ENCODE peak calls at places on chromosome 14, in ten cellular contexts. V is stimulated activated CD8-positive, alpha-beta memory T cell treated with anti-CD3 and anti-CD28 coated beads, Interleukin-12 subunit alpha, Interleukin-12 subunit beta, amount 100 ng/mL, for 4 hours; D is SHP77 treated with DMSO at 0.1 percent for 48 hours; O is stimulated activated naive B cell treated with anti-CD40 and anti-IgM and Interleukin-4, amounts not matched to agents 10 μg/mL and 1 μg/mL and 100 μg/mL, for 72 hours; A is CD4-positive, CD25-positive, alpha-beta regulatory T cell; Y is left ventricle myocardium inferior; B is ascending aorta; F is mesenchymal stem cell; K is amniotic stem cell; U is A549. E is an unnamed sample.

GRCh38 chr14:54147285-54147684 is 190.7 kb upstream of the BMP4 start:
- DNase-seq in V (no peak), D (no peak), O (no peak), A (no peak), Y (peak), B (no peak), F (peak), K (peak), U (peak), E (peak)

GRCh38 chr14:100664841-100665425 is 61.8 kb upstream of the DLK1 start:
- DNase-seq in V (no peak), D (no peak), O (no peak), A (no peak), Y (peak), B (no peak), F (no peak), K (no peak), U (no peak), E (no peak)

GRCh38 chr14:90828642-90829487 is 12.6 kb upstream of the TTC7B start:
- DNase-seq in V (no peak), D (no peak), O (no peak), A (peak), Y (no peak), B (no peak), F (peak), K (no peak), U (no peak), E (no peak)

GRCh38 chr14:103057028-103057371 is 349 bp downstream of the CDC42BPB start:
- DNase-seq in V (no peak), D (no peak), O (no peak), A (no peak), Y (peak), B (peak), F (peak), K (no peak), U (no peak), E (no peak)

GRCh38 chr14:53963491-53964227 is 7.0 kb upstream of the BMP4 start:
- DNase-seq in V (no peak), D (no peak), O (no peak), A (no peak), Y (peak), B (peak), F (peak), K (no peak), U (peak), E (no peak)

GRCh38 chr14:68210729-68211299 is 391.2 kb downstream of the RAD51B start:
- DNase-seq in V (peak), D (no peak), O (peak), A (peak), Y (no peak), B (peak), F (peak), K (peak), U (peak), E (peak)

GRCh38 chr14:50667491-50668007 is 557 bp downstream of the SAV1 start:
- DNase-seq in V (no peak), D (no peak), O (no peak), A (peak), Y (no peak), B (peak), F (no peak), K (no peak), U (no peak), E (no peak)

GRCh38 chr14:77653473-77653872 is 37.0 kb upstream of the SPTLC2 start:
- DNase-seq in V (no peak), D (peak), O (no peak), A (no peak), Y (no peak), B (no peak), F (no peak), K (no peak), U (no peak), E (no peak)

GRCh38 chr14:23354990-23355389 is 2.3 kb upstream of the SLC22A17 start:
- DNase-seq in V (no peak), D (no peak), O (no peak), A (no peak), Y (no peak), B (peak), F (no peak), K (no peak), U (no peak), E (no peak)

GRCh38 chr14:74616507-74616906 is 4.5 kb upstream of the LTBP2 start:
- DNase-seq in V (no peak), D (no peak), O (no peak), A (no peak), Y (no peak), B (peak), F (peak), K (peak), U (peak), E (no peak)

GRCh38 chr14:73762375-73762822 is 48.2 kb upstream of the PNMA1 start:
- DNase-seq in V (no peak), D (no peak), O (peak), A (peak), Y (no peak), B (no peak), F (peak), K (no peak), U (peak), E (no peak)

GRCh38 chr14:79702197-79702596 is 509.1 kb downstream of the DIO2 start:
- DNase-seq in V (no peak), D (no peak), O (no peak), A (no peak), Y (no peak), B (no peak), F (no peak), K (no peak), U (no peak), E (no peak)

GRCh38 chr14:101834387-101835165 is 73.1 kb downstream of the PPP2R5C start:
- DNase-seq in V (no peak), D (no peak), O (no peak), A (no peak), Y (no peak), B (no peak), F (peak), K (no peak), U (peak), E (no peak)

GRCh38 chr14:49897965-49898364 is 5.1 kb downstream of the ARF6 start:
- DNase-seq in V (no peak), D (no peak), O (no peak), A (no peak), Y (no peak), B (no peak), F (no peak), K (no peak), U (no peak), E (no peak)

GRCh38 chr14:20493634-20494033 is 11.7 kb upstream of the RNASE10 start:
- DNase-seq in V (no peak), D (no peak), O (no peak), A (no peak), Y (no peak), B (no peak), F (no peak), K (no peak), U (no peak), E (no peak)

GRCh38 chr14:96583605-96584041 is 81.4 kb downstream of the PAPOLA start:
- DNase-seq in V (no peak), D (no peak), O (no peak), A (no peak), Y (no peak), B (no peak), F (no peak), K (no peak), U (no peak), E (no peak)

GRCh38 chr14:51173863-51174262 is 66.2 kb upstream of the TMX1 start:
- DNase-seq in V (no peak), D (no peak), O (no peak), A (no peak), Y (no peak), B (no peak), F (no peak), K (no peak), U (no peak), E (no peak)

GRCh38 chr14:44701563-44702263 is 194.6 kb upstream of the FSCB start:
- DNase-seq in V (no peak), D (no peak), O (no peak), A (no peak), Y (no peak), B (no peak), F (peak), K (no peak), U (no peak), E (no peak)

GRCh38 chr14:75340921-75341320 is 62.3 kb downstream of the FOS start:
- DNase-seq in V (no peak), D (no peak), O (no peak), A (no peak), Y (peak), B (peak), F (peak), K (no peak), U (no peak), E (no peak)

GRCh38 chr14:31933716-31934115 is 143.4 kb upstream of the ARHGAP5 start:
- DNase-seq in V (no peak), D (no peak), O (no peak), A (no peak), Y (no peak), B (no peak), F (peak), K (no peak), U (no peak), E (no peak)

GRCh38 chr14:60508707-60509437 is at the start of gene SIX6:
- DNase-seq in V (no peak), D (no peak), O (no peak), A (no peak), Y (no peak), B (no peak), F (no peak), K (no peak), U (no peak), E (no peak)

GRCh38 chr14:53278602-53279506 is 125.7 kb upstream of the DDHD1 start:
- DNase-seq in V (no peak), D (peak), O (no peak), A (peak), Y (no peak), B (no peak), F (peak), K (no peak), U (peak), E (no peak)

GRCh38 chr14:22526744-22527143 is 62.3 kb downstream of the DAD1 start:
- DNase-seq in V (no peak), D (no peak), O (no peak), A (no peak), Y (no peak), B (no peak), F (no peak), K (no peak), U (no peak), E (no peak)

GRCh38 chr14:96086032-96086431 is 46.9 kb downstream of the C14orf132 start:
- DNase-seq in V (no peak), D (no peak), O (no peak), A (no peak), Y (no peak), B (no peak), F (peak), K (peak), U (peak), E (no peak)

GRCh38 chr14:67722293-67722692 is 20.6 kb downstream of the RDH12 start:
- DNase-seq in V (no peak), D (no peak), O (no peak), A (no peak), Y (peak), B (peak), F (no peak), K (no peak), U (no peak), E (no peak)

GRCh38 chr14:30389134-30389900 is 169.6 kb upstream of the G2E3 start:
- DNase-seq in V (no peak), D (no peak), O (no peak), A (no peak), Y (peak), B (peak), F (no peak), K (no peak), U (no peak), E (peak)